ENCODE peak calls at places on chromosomes 11 and 22, in four cellular contexts. One of them, this sample, is unnamed.
A peak's percentile ranks its signal among the peaks of the same experiment; 100 is the strongest.

GRCh38 chr22:42577623-42578240 is 24.0 kb downstream of the SERHL2 start:
- DNase-seq in heart right ventricle: no peak
- DNase-seq in breast epithelium: no peak
- DNase-seq in cardiac muscle cell: no peak
- DNase-seq in this sample: no peak

GRCh38 chr22:37378642-37379058 is 48.6 kb downstream of the ELFN2 start:
- DNase-seq in breast epithelium: no peak
- DNase-seq in cardiac muscle cell: peak; percentile 66
- DNase-seq in heart right ventricle: no peak
- DNase-seq in this sample: no peak

GRCh38 chr22:49882519-49883293 is 29.1 kb downstream of the ZBED4 start:
- DNase-seq in heart right ventricle: no peak
- DNase-seq in cardiac muscle cell: no peak
- DNase-seq in breast epithelium: no peak
- DNase-seq in this sample: no peak

GRCh38 chr11:35232961-35233360 is 94.0 kb downstream of the CD44 start:
- DNase-seq in heart right ventricle: no peak
- DNase-seq in cardiac muscle cell: no peak
- DNase-seq in breast epithelium: no peak
- DNase-seq in this sample: no peak

GRCh38 chr11:34262601-34263081 is 95.2 kb downstream of the ABTB2 start:
- DNase-seq in cardiac muscle cell: no peak
- DNase-seq in breast epithelium: peak; percentile 37
- DNase-seq in heart right ventricle: no peak
- DNase-seq in this sample: no peak

GRCh38 chr11:100681064-100681502 is 6.0 kb upstream of the ARHGAP42 start:
- DNase-seq in cardiac muscle cell: peak; percentile 29
- DNase-seq in heart right ventricle: peak; percentile 37
- DNase-seq in breast epithelium: peak; percentile 75
- DNase-seq in this sample: peak; percentile 57

GRCh38 chr11:92180664-92181251 is 43.9 kb upstream of the FAT3 start:
- DNase-seq in heart right ventricle: no peak
- DNase-seq in breast epithelium: no peak
- DNase-seq in cardiac muscle cell: no peak
- DNase-seq in this sample: no peak

GRCh38 chr22:49705216-49705600 is 122.5 kb downstream of the BRD1 start:
- DNase-seq in heart right ventricle: no peak
- DNase-seq in cardiac muscle cell: no peak
- DNase-seq in breast epithelium: no peak
- DNase-seq in this sample: no peak

GRCh38 chr22:17902960-17903359 is 121.4 kb downstream of the MICAL3 start:
- DNase-seq in cardiac muscle cell: no peak
- DNase-seq in breast epithelium: no peak
- DNase-seq in heart right ventricle: no peak
- DNase-seq in this sample: no peak

GRCh38 chr22:44372611-44373010 is 59.9 kb upstream of the SHISAL1 start:
- DNase-seq in cardiac muscle cell: no peak
- DNase-seq in breast epithelium: no peak
- DNase-seq in heart right ventricle: no peak
- DNase-seq in this sample: no peak

GRCh38 chr11:516400-516799 is 9.4 kb upstream of the RNH1 start:
- DNase-seq in cardiac muscle cell: no peak
- DNase-seq in heart right ventricle: no peak
- DNase-seq in breast epithelium: no peak
- DNase-seq in this sample: no peak

GRCh38 chr11:67282876-67283371 is 6.2 kb upstream of the ANKRD13D start:
- DNase-seq in breast epithelium: no peak
- DNase-seq in cardiac muscle cell: no peak
- DNase-seq in heart right ventricle: no peak
- DNase-seq in this sample: no peak

GRCh38 chr22:39710380-39711117 is 140.0 kb downstream of the CACNA1I start:
- DNase-seq in heart right ventricle: peak; percentile 47
- DNase-seq in cardiac muscle cell: no peak
- DNase-seq in breast epithelium: no peak
- DNase-seq in this sample: no peak

GRCh38 chr11:110434952-110435779 is 5.4 kb downstream of the FDX1 start:
- DNase-seq in breast epithelium: no peak
- DNase-seq in cardiac muscle cell: no peak
- DNase-seq in heart right ventricle: no peak
- DNase-seq in this sample: no peak

GRCh38 chr22:45212992-45213751 is 27.5 kb downstream of the KIAA0930 start:
- DNase-seq in heart right ventricle: peak; percentile 47
- DNase-seq in breast epithelium: no peak
- DNase-seq in cardiac muscle cell: peak; percentile 18
- DNase-seq in this sample: no peak

GRCh38 chr11:42647993-42648392 is 663.8 kb upstream of the API5 start:
- DNase-seq in breast epithelium: no peak
- DNase-seq in cardiac muscle cell: no peak
- DNase-seq in heart right ventricle: no peak
- DNase-seq in this sample: no peak

GRCh38 chr22:37817705-37818311 is 5.4 kb upstream of the GALR3 start:
- DNase-seq in heart right ventricle: peak; percentile 82
- DNase-seq in breast epithelium: peak; percentile 71
- DNase-seq in cardiac muscle cell: peak; percentile 92
- DNase-seq in this sample: peak; percentile 79

GRCh38 chr22:44840611-44841322 is 88.4 kb downstream of the ARHGAP8 start:
- DNase-seq in breast epithelium: no peak
- DNase-seq in heart right ventricle: no peak
- DNase-seq in cardiac muscle cell: no peak
- DNase-seq in this sample: no peak

GRCh38 chr11:94151903-94152677 is 23.4 kb downstream of the PANX1 start:
- DNase-seq in heart right ventricle: peak; percentile 40
- DNase-seq in breast epithelium: no peak
- DNase-seq in cardiac muscle cell: no peak
- DNase-seq in this sample: no peak

GRCh38 chr11:83002047-83002446 is 69.7 kb downstream of the RAB30 start:
- DNase-seq in cardiac muscle cell: no peak
- DNase-seq in breast epithelium: no peak
- DNase-seq in heart right ventricle: no peak
- DNase-seq in this sample: no peak

GRCh38 chr22:20205964-20206708 is 55.3 kb upstream of the CCDC188 start:
- DNase-seq in breast epithelium: peak; percentile 45
- DNase-seq in cardiac muscle cell: peak; percentile 49
- DNase-seq in heart right ventricle: peak; percentile 81
- DNase-seq in this sample: peak; percentile 75

GRCh38 chr11:23540101-23540561 is 679.9 kb upstream of the CCDC179 start:
- DNase-seq in breast epithelium: no peak
- DNase-seq in heart right ventricle: no peak
- DNase-seq in cardiac muscle cell: peak; percentile 57
- DNase-seq in this sample: no peak

GRCh38 chr11:43573233-43573632 is 107.3 kb upstream of the HSD17B12 start:
- DNase-seq in breast epithelium: no peak
- DNase-seq in cardiac muscle cell: peak; percentile 78
- DNase-seq in heart right ventricle: no peak
- DNase-seq in this sample: no peak

GRCh38 chr22:47269689-47270088 is 507.2 kb downstream of the TBC1D22A start:
- DNase-seq in cardiac muscle cell: no peak
- DNase-seq in breast epithelium: no peak
- DNase-seq in heart right ventricle: no peak
- DNase-seq in this sample: no peak

GRCh38 chr11:66589996-66590675 is 2.7 kb downstream of the CCDC87 start:
- DNase-seq in breast epithelium: no peak
- DNase-seq in cardiac muscle cell: no peak
- DNase-seq in heart right ventricle: no peak
- DNase-seq in this sample: no peak

GRCh38 chr11:79100093-79100704 is 340.6 kb downstream of the TENM4 start:
- DNase-seq in breast epithelium: no peak
- DNase-seq in cardiac muscle cell: peak; percentile 46
- DNase-seq in heart right ventricle: no peak
- DNase-seq in this sample: peak; percentile 45

GRCh38 chr11:101129203-101129943 is at the start of gene PGR:
- DNase-seq in breast epithelium: peak; percentile 56
- DNase-seq in heart right ventricle: peak; percentile 51
- DNase-seq in cardiac muscle cell: peak; percentile 41
- DNase-seq in this sample: peak; percentile 49

GRCh38 chr22:46088541-46089311 is 61.6 kb upstream of the PPARA start:
- DNase-seq in heart right ventricle: peak; percentile 58
- DNase-seq in cardiac muscle cell: no peak
- DNase-seq in breast epithelium: peak; percentile 85
- DNase-seq in this sample: no peak

GRCh38 chr11:127182586-127183203 is 182.1 kb upstream of the KIRREL3 start:
- DNase-seq in cardiac muscle cell: peak; percentile 6
- DNase-seq in heart right ventricle: no peak
- DNase-seq in breast epithelium: no peak
- DNase-seq in this sample: no peak

GRCh38 chr11:32985600-32985999 is 30.1 kb upstream of the DEPDC7 start:
- DNase-seq in heart right ventricle: no peak
- DNase-seq in cardiac muscle cell: no peak
- DNase-seq in breast epithelium: no peak
- DNase-seq in this sample: no peak

GRCh38 chr11:32983506-32983905 is 32.2 kb upstream of the DEPDC7 start:
- DNase-seq in cardiac muscle cell: no peak
- DNase-seq in heart right ventricle: no peak
- DNase-seq in breast epithelium: no peak
- DNase-seq in this sample: no peak

GRCh38 chr11:32987851-32988250 is 27.8 kb upstream of the DEPDC7 start:
- DNase-seq in heart right ventricle: no peak
- DNase-seq in breast epithelium: no peak
- DNase-seq in cardiac muscle cell: no peak
- DNase-seq in this sample: no peak

DNA sequence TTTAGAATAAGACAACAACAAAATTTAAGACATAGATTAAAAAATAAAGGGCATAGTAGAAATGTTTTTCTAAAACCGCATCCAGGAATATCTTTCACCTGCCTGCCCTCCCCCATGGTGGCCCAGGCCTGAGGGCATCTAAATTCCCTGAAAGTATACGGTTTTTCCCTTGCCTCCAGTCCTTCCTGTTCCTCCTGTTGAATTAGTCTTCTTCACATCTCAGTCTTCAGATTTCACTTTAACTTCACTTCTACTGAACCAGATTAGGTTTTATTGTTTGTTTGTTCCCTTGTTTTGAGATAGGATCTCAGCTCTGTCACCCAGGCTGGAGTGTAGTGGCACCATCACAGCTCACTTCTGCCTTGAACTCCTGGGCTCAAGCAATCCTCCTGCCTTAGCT is 33.1 kb upstream of the DEPDC7 start:
- DNase-seq in cardiac muscle cell: no peak
- DNase-seq in breast epithelium: no peak
- DNase-seq in heart right ventricle: no peak
- DNase-seq in this sample: no peak
- H3K36me3 ChIP-seq in cardiac muscle cell: peaks cover 4% of the 10 kb centered on the region
- H3K36me3 ChIP-seq in breast epithelium: no peaks in the 10 kb centered on the region
- H3K36me3 ChIP-seq in heart right ventricle: peaks cover 2% of the 10 kb centered on the region
- H3K36me3 ChIP-seq in this sample: no peaks in the 10 kb centered on the region

GRCh38 chr22:33748714-33749113 is 171.6 kb downstream of the LARGE1 start:
- DNase-seq in cardiac muscle cell: no peak
- DNase-seq in breast epithelium: no peak
- DNase-seq in heart right ventricle: no peak
- DNase-seq in this sample: no peak

GRCh38 chr22:33746501-33746928 is 173.8 kb downstream of the LARGE1 start:
- DNase-seq in breast epithelium: no peak
- DNase-seq in heart right ventricle: no peak
- DNase-seq in cardiac muscle cell: no peak
- DNase-seq in this sample: peak; percentile 63

GRCh38 chr22:33747576-33748180 is 172.6 kb downstream of the LARGE1 start:
- DNase-seq in breast epithelium: no peak
- DNase-seq in cardiac muscle cell: no peak
- DNase-seq in heart right ventricle: no peak
- DNase-seq in this sample: no peak

GRCh38 chr22:33747029-33747428 is 173.2 kb downstream of the LARGE1 start:
- DNase-seq in cardiac muscle cell: no peak
- DNase-seq in breast epithelium: no peak
- DNase-seq in heart right ventricle: no peak
- DNase-seq in this sample: no peak

DNA sequence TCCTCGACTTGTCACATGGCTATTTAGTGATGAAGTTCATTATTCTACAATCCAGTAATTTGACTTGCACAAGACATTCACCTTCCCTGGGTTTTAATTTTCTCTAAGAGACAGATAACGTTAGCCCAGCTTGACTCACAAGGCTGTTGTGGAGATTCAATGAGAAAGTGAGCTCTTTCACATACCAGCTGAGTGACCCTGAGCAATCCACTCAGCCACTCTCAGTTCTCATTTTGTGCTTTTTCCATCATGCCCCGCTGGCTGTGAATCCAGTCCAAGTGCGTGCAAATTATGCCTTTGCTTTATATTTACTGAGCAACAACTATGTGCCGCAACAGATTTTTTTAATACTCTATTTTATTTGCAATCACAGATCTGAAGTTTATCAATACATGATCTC is 176.5 kb downstream of the LARGE1 start:
- DNase-seq in heart right ventricle: no peak
- DNase-seq in breast epithelium: no peak
- DNase-seq in cardiac muscle cell: no peak
- DNase-seq in this sample: no peak
- H3K4me1 ChIP-seq in heart right ventricle: peaks cover 4% of the 10 kb centered on the region
- H3K4me1 ChIP-seq in breast epithelium: no peaks in the 10 kb centered on the region
- H3K4me1 ChIP-seq in cardiac muscle cell: no peaks in the 10 kb centered on the region
- H3K4me1 ChIP-seq in this sample: no peaks in the 10 kb centered on the region

DNA sequence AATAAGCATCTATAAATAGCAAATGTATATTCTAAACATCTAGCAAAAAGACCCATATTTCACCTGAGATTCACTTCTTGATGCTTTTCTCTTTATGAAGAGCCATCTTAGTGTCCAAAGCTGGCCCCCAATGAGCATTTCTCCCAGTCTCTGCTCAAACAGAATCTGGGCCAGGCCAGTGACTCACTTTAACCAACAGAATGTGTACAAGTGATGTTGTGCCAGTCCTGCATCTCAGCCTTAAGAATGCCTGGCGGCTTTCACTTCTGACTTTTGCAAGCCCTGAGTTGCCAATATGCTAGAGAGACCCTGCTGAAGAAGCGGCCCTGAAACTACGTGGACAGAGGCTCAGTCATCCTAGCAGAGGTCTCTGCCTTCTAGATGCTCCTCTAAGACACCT is 6.9 kb upstream of the COPB1 start:
- DNase-seq in breast epithelium: no peak
- DNase-seq in cardiac muscle cell: no peak
- DNase-seq in heart right ventricle: no peak
- DNase-seq in this sample: no peak
- H3K36me3 ChIP-seq in breast epithelium: peaks cover 9% of the 10 kb centered on the region
- H3K36me3 ChIP-seq in cardiac muscle cell: peaks cover 64% of the 10 kb centered on the region
- H3K36me3 ChIP-seq in heart right ventricle: peaks cover 58% of the 10 kb centered on the region
- H3K36me3 ChIP-seq in this sample: peaks cover 13% of the 10 kb centered on the region

DNA sequence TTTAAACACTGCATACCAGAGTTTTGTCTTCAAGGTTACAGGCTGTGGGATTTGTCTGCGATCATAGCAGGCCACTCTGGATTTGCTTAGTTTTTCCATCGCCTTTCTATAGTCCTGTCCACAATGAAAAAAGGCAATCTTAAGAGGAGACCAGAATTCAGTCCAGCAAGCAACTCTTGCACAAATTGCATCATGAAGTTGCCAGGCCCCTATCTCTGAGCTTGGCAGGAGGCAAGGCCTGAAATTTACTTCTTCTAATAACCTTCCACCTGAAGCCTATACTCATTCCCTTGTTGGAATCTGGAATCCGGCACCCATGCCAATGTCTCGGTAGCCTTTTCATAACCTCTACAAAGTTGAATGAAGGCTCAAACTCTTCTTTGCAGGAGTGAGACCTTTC is 100.1 kb downstream of the NAV2 start:
- DNase-seq in breast epithelium: no peak
- DNase-seq in cardiac muscle cell: no peak
- DNase-seq in heart right ventricle: no peak
- DNase-seq in this sample: no peak
- H3K4me1 ChIP-seq in breast epithelium: no peaks in the 10 kb centered on the region
- H3K4me1 ChIP-seq in cardiac muscle cell: no peaks in the 10 kb centered on the region
- H3K4me1 ChIP-seq in heart right ventricle: no peaks in the 10 kb centered on the region
- H3K4me1 ChIP-seq in this sample: peaks cover 41% of the 10 kb centered on the region

This sample was measured in lung.